ENCODE peak calls at places on chromosomes 13 and 19, in five cellular contexts. M is kidney glomerular epithelial cell; Q is HT1080; C is type B pancreatic cell; H is central memory CD4-positive, alpha-beta T cell. K is an unnamed sample.

GRCh38 chr19:4974855-4975469 is 6.0 kb downstream of the KDM4B start:
- DNase-seq in M (no peak), Q (no peak), C (no peak), H (no peak), K (no peak)

GRCh38 chr19:7942981-7943443 is 454 bp downstream of the TIMM44 start:
- DNase-seq in M (no peak), Q (no peak), C (no peak), H (no peak), K (no peak)

GRCh38 chr19:19884583-19884982 is 16.2 kb upstream of the ZNF93 start:
- DNase-seq in M (no peak), Q (no peak), C (no peak), H (no peak), K (no peak)

GRCh38 chr13:66765559-66765958 is 464.6 kb downstream of the PCDH9 start:
- DNase-seq in M (no peak), Q (no peak), C (no peak), H (no peak), K (no peak)

GRCh38 chr19:4456566-4456842 is 1.1 kb downstream of the UBXN6 start:
- DNase-seq in M (peak), Q (peak), C (no peak), H (no peak), K (no peak)

GRCh38 chr19:38669532-38669931 is 22.1 kb downstream of the ACTN4 start:
- DNase-seq in M (no peak), Q (no peak), C (no peak), H (peak), K (peak)

GRCh38 chr13:20049558-20050473 is 91.3 kb downstream of the ZMYM2 start:
- DNase-seq in M (no peak), Q (no peak), C (no peak), H (no peak), K (no peak)

GRCh38 chr13:35530147-35530546 is 53.7 kb upstream of the MAB21L1 start:
- DNase-seq in M (no peak), Q (no peak), C (no peak), H (no peak), K (no peak)

GRCh38 chr19:3184847-3185481 is 766 bp upstream of the NCLN start:
- DNase-seq in M (peak), Q (no peak), C (no peak), H (no peak), K (peak)